ENCODE peak calls at places on chromosome X, in six cellular contexts. M, O, W, K, N and V are unnamed samples.

GRCh38 chrX:125492439-125492838 is 172.8 kb downstream of the TEX13C start:
- DNase-seq in K (no peak), W (no peak), O (no peak), N (no peak), M (no peak), V (no peak)

GRCh38 chrX:108736509-108737479 is at the start of gene IRS4:
- DNase-seq in O (no peak), M (peak; percentile 24), N (peak; percentile 13), K (no peak), W (peak; percentile 18), V (peak; percentile 30)

GRCh38 chrX:7261672-7262332 is 113.8 kb upstream of the PUDP start:
- DNase-seq in W (no peak), K (no peak), O (no peak), M (no peak), N (no peak), V (no peak)

GRCh38 chrX:84320606-84321005 is 132.6 kb upstream of the RPS6KA6 start:
- DNase-seq in K (no peak), N (peak; percentile 2), O (no peak), M (no peak), W (no peak), V (no peak)

GRCh38 chrX:7228226-7228625 is 80.3 kb upstream of the PUDP start:
- DNase-seq in K (no peak), M (no peak), N (no peak), W (no peak), O (no peak), V (no peak)

GRCh38 chrX:136268051-136269048 is 17.1 kb upstream of the MAP7D3 start:
- DNase-seq in M (peak; percentile 38), O (no peak), N (peak; percentile 23), W (peak; percentile 39), K (peak; percentile 33), V (peak; percentile 2)

GRCh38 chrX:40832723-40833122 is 97.4 kb upstream of the MED14 start:
- DNase-seq in M (no peak), N (no peak), W (no peak), K (no peak), O (no peak), V (no peak)

GRCh38 chrX:2719774-2720447 is 28.8 kb downstream of the CD99 start:
- DNase-seq in O (peak; percentile 15), K (no peak), M (no peak), N (no peak), W (no peak), V (no peak)

GRCh38 chrX:75076429-75076828 is 79.7 kb downstream of the ABCB7 start:
- DNase-seq in O (no peak), M (no peak), K (no peak), W (no peak), N (no peak), V (no peak)